ENCODE peak calls at places on chromosomes 3 and 15, in six cellular contexts. One of them, this sample, is unnamed.
A peak's percentile ranks its signal among the peaks of the same experiment; 100 is the strongest.

GRCh38 chr15:49238342-49238741 is 68.3 kb downstream of the GALK2 start:
- DNase-seq in thoracic aorta: no peak
- DNase-seq in PC-3: no peak
- DNase-seq in A549: no peak
- DNase-seq in A673: peak; percentile 50
- DNase-seq in GM23248: peak; percentile 78
- DNase-seq in this sample: no peak

GRCh38 chr15:48010321-48010720 is 110.5 kb upstream of the SLC24A5 start:
- DNase-seq in A549: no peak
- DNase-seq in A673: no peak
- DNase-seq in PC-3: no peak
- DNase-seq in thoracic aorta: no peak
- DNase-seq in GM23248: no peak
- DNase-seq in this sample: no peak

GRCh38 chr3:105158277-105158676 is 208.4 kb upstream of the ALCAM start:
- DNase-seq in A673: no peak
- DNase-seq in PC-3: no peak
- DNase-seq in thoracic aorta: no peak
- DNase-seq in A549: no peak
- DNase-seq in GM23248: no peak
- DNase-seq in this sample: no peak

GRCh38 chr3:50269460-50269859 is 513 bp downstream of the SEMA3B start:
- DNase-seq in PC-3: no peak
- DNase-seq in A673: no peak
- DNase-seq in thoracic aorta: no peak
- DNase-seq in A549: no peak
- DNase-seq in GM23248: no peak
- DNase-seq in this sample: no peak

GRCh38 chr3:174862666-174863065 is 3.5 kb downstream of the NAALADL2 start:
- DNase-seq in PC-3: no peak
- DNase-seq in A549: no peak
- DNase-seq in thoracic aorta: no peak
- DNase-seq in A673: no peak
- DNase-seq in GM23248: no peak
- DNase-seq in this sample: no peak

GRCh38 chr15:57079446-57079845 is 161.0 kb downstream of the TCF12 start:
- DNase-seq in thoracic aorta: no peak
- DNase-seq in A549: no peak
- DNase-seq in GM23248: no peak
- DNase-seq in A673: peak; percentile 44
- DNase-seq in PC-3: no peak
- DNase-seq in this sample: no peak

GRCh38 chr3:171302009-171302408 is 158.2 kb downstream of the TNIK start:
- DNase-seq in A673: no peak
- DNase-seq in A549: no peak
- DNase-seq in GM23248: no peak
- DNase-seq in PC-3: no peak
- DNase-seq in thoracic aorta: no peak
- DNase-seq in this sample: no peak

GRCh38 chr15:100758554-100758953 is 121.1 kb upstream of the ALDH1A3 start:
- DNase-seq in A549: no peak
- DNase-seq in PC-3: no peak
- DNase-seq in GM23248: no peak
- DNase-seq in thoracic aorta: no peak
- DNase-seq in A673: no peak
- DNase-seq in this sample: no peak

GRCh38 chr3:119643528-119643927 is 16.9 kb downstream of the POPDC2 start:
- DNase-seq in GM23248: peak; percentile 90
- DNase-seq in PC-3: peak; percentile 95
- DNase-seq in thoracic aorta: no peak
- DNase-seq in A549: peak; percentile 40
- DNase-seq in A673: no peak
- DNase-seq in this sample: no peak

GRCh38 chr3:45911496-45912226 is 25.3 kb downstream of the CCR9 start:
- DNase-seq in thoracic aorta: no peak
- DNase-seq in GM23248: no peak
- DNase-seq in A673: no peak
- DNase-seq in PC-3: no peak
- DNase-seq in A549: no peak
- DNase-seq in this sample: no peak

GRCh38 chr3:30649572-30650310 is 43.3 kb downstream of the TGFBR2 start:
- DNase-seq in PC-3: no peak
- DNase-seq in A673: no peak
- DNase-seq in thoracic aorta: no peak
- DNase-seq in GM23248: no peak
- DNase-seq in A549: no peak
- DNase-seq in this sample: no peak

GRCh38 chr3:193040836-193041672 is 123.4 kb upstream of the MB21D2 start:
- DNase-seq in PC-3: peak; percentile 81
- DNase-seq in thoracic aorta: no peak
- DNase-seq in GM23248: peak; percentile 61
- DNase-seq in A549: peak; percentile 55
- DNase-seq in A673: peak; percentile 54
- DNase-seq in this sample: peak; percentile 22

GRCh38 chr3:159775372-159775961 is 213.2 kb upstream of the IL12A start:
- DNase-seq in A673: peak; percentile 77
- DNase-seq in PC-3: no peak
- DNase-seq in GM23248: peak; percentile 74
- DNase-seq in thoracic aorta: peak; percentile 58
- DNase-seq in A549: no peak
- DNase-seq in this sample: no peak

GRCh38 chr3:75506603-75507002 is 157.5 kb upstream of the FRG2C start:
- DNase-seq in GM23248: no peak
- DNase-seq in A673: no peak
- DNase-seq in thoracic aorta: no peak
- DNase-seq in PC-3: no peak
- DNase-seq in A549: no peak
- DNase-seq in this sample: no peak

GRCh38 chr3:178964551-178964950 is 107.1 kb downstream of the ZMAT3 start:
- DNase-seq in GM23248: no peak
- DNase-seq in PC-3: no peak
- DNase-seq in A673: no peak
- DNase-seq in A549: no peak
- DNase-seq in thoracic aorta: no peak
- DNase-seq in this sample: no peak

GRCh38 chr15:89349212-89349558 is 14.6 kb upstream of the POLG start:
- DNase-seq in GM23248: no peak
- DNase-seq in A673: no peak
- DNase-seq in A549: no peak
- DNase-seq in thoracic aorta: no peak
- DNase-seq in PC-3: peak; percentile 28
- DNase-seq in this sample: no peak
- H3K27ac ChIP-seq in GM23248: no peak overlapping the region
- H3K27ac ChIP-seq in A673: no peak overlapping the region
- H3K27ac ChIP-seq in A549: no peak overlapping the region
- H3K27ac ChIP-seq in thoracic aorta: no peak overlapping the region
- H3K27ac ChIP-seq in PC-3: peak overlapping the region; percentile 35
- H3K27ac ChIP-seq in this sample: no peak overlapping the region

GRCh38 chr3:155465664-155466063 is 172.2 kb upstream of the STRIT1 start:
- DNase-seq in A549: peak; percentile 2
- DNase-seq in A673: no peak
- DNase-seq in PC-3: no peak
- DNase-seq in thoracic aorta: no peak
- DNase-seq in GM23248: no peak
- DNase-seq in this sample: no peak

GRCh38 chr3:155457591-155457990 is 164.1 kb upstream of the STRIT1 start:
- DNase-seq in A549: no peak
- DNase-seq in PC-3: no peak
- DNase-seq in thoracic aorta: no peak
- DNase-seq in A673: no peak
- DNase-seq in GM23248: no peak
- DNase-seq in this sample: no peak

GRCh38 chr3:155462672-155463071 is 169.2 kb upstream of the STRIT1 start:
- DNase-seq in GM23248: no peak
- DNase-seq in A673: peak; percentile 72
- DNase-seq in PC-3: no peak
- DNase-seq in A549: no peak
- DNase-seq in thoracic aorta: no peak
- DNase-seq in this sample: no peak
- H3K27ac ChIP-seq in GM23248: no peak overlapping the region
- H3K27ac ChIP-seq in A673: no peak overlapping the region
- H3K27ac ChIP-seq in PC-3: no peak overlapping the region
- H3K27ac ChIP-seq in A549: no peak overlapping the region
- H3K27ac ChIP-seq in thoracic aorta: no peak overlapping the region
- H3K27ac ChIP-seq in this sample: no peak overlapping the region

DNA sequence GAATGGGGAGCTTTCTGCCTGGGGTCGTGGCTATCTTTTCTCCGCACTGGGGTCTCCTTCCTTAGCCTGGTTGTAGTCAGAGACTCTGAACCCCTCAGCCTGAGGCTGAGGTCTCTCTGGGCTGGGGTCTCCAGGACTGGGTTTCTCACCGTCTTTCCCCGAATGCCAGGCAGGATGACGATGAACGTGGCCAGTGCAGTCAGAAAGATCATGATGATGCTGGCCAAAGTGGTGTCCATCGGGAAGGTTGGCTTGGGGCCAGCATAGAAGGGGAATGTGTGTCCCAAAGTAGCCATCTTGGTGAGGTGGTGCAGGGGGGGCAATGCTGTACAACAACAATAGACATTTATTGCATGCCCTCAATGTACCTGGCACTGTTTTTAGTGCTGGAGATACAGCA is 7.0 kb downstream of the DUOXA1 start:
- DNase-seq in A549: no peak
- DNase-seq in A673: no peak
- DNase-seq in GM23248: no peak
- DNase-seq in PC-3: no peak
- DNase-seq in thoracic aorta: no peak
- DNase-seq in this sample: no peak
- H3K27ac ChIP-seq in A549: peak overlapping the region; percentile 74
- H3K27ac ChIP-seq in A673: no peak overlapping the region
- H3K27ac ChIP-seq in GM23248: no peak overlapping the region
- H3K27ac ChIP-seq in PC-3: no peak overlapping the region
- H3K27ac ChIP-seq in thoracic aorta: no peak overlapping the region
- H3K27ac ChIP-seq in this sample: peak overlapping the region; percentile 53

DNA sequence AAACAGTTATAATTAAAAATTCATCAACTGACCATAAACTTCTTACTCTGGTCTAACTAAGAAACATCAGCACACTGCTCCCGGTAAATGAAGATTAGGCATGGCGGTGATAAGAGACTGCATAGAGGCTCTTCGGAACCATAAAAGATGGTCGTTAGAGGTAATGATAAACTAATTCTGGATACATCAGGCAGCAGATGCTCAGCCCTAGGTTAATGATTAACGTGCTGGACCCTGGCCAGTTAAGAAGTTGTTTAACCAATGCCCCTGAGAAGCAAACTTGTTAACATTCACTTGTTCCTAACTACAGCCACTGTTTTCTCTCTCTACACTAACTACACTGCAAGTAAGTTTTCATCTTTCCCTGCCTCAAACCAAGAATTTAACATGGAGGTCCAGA is 111.5 kb downstream of the PDZRN3 start:
- DNase-seq in A549: peak; percentile 18
- DNase-seq in A673: no peak
- DNase-seq in thoracic aorta: no peak
- DNase-seq in GM23248: no peak
- DNase-seq in PC-3: no peak
- DNase-seq in this sample: no peak
- H3K27ac ChIP-seq in A549: no peak overlapping the region
- H3K27ac ChIP-seq in A673: no peak overlapping the region
- H3K27ac ChIP-seq in thoracic aorta: peak overlapping the region; percentile 68
- H3K27ac ChIP-seq in GM23248: no peak overlapping the region
- H3K27ac ChIP-seq in PC-3: no peak overlapping the region
- H3K27ac ChIP-seq in this sample: no peak overlapping the region